ENCODE peak calls at places on chromosomes 4 and X, in four cellular contexts. One of them, this sample, is unnamed.

GRCh38 chr4:170423137-170423536 is 333.4 kb upstream of the AADAT start:
- DNase-seq in activated T-helper 9 cell treated with anti-CD3 and anti-CD28 coated beads, Interleukin-2, amount 50 U/mL, for 16 hours: no peak
- DNase-seq in activated CD4-positive, alpha-beta T cell treated with anti-CD3 and anti-CD28 coated beads, Interleukin-2, amount 50 U/mL, for 24 hours: no peak
- DNase-seq in T-helper 2 cell: no peak
- DNase-seq in this sample: no peak

GRCh38 chrX:42678133-42678532 is 99.8 kb downstream of the PPP1R2C start:
- DNase-seq in T-helper 2 cell: no peak
- DNase-seq in activated CD4-positive, alpha-beta T cell treated with anti-CD3 and anti-CD28 coated beads, Interleukin-2, amount 50 U/mL, for 24 hours: no peak
- DNase-seq in activated T-helper 9 cell treated with anti-CD3 and anti-CD28 coated beads, Interleukin-2, amount 50 U/mL, for 16 hours: no peak
- DNase-seq in this sample: no peak

GRCh38 chr4:102578270-102578669 is 77.1 kb downstream of the NFKB1 start:
- DNase-seq in activated CD4-positive, alpha-beta T cell treated with anti-CD3 and anti-CD28 coated beads, Interleukin-2, amount 50 U/mL, for 24 hours: no peak
- DNase-seq in activated T-helper 9 cell treated with anti-CD3 and anti-CD28 coated beads, Interleukin-2, amount 50 U/mL, for 16 hours: no peak
- DNase-seq in T-helper 2 cell: no peak
- DNase-seq in this sample: no peak

GRCh38 chr4:142549726-142550463 is 296.2 kb downstream of the INPP4B start:
- DNase-seq in T-helper 2 cell: no peak
- DNase-seq in activated T-helper 9 cell treated with anti-CD3 and anti-CD28 coated beads, Interleukin-2, amount 50 U/mL, for 16 hours: no peak
- DNase-seq in activated CD4-positive, alpha-beta T cell treated with anti-CD3 and anti-CD28 coated beads, Interleukin-2, amount 50 U/mL, for 24 hours: no peak
- DNase-seq in this sample: no peak

GRCh38 chrX:94107981-94108380 is 434.0 kb downstream of the FAM133A start:
- DNase-seq in T-helper 2 cell: no peak
- DNase-seq in activated T-helper 9 cell treated with anti-CD3 and anti-CD28 coated beads, Interleukin-2, amount 50 U/mL, for 16 hours: no peak
- DNase-seq in activated CD4-positive, alpha-beta T cell treated with anti-CD3 and anti-CD28 coated beads, Interleukin-2, amount 50 U/mL, for 24 hours: no peak
- DNase-seq in this sample: no peak

GRCh38 chr4:6349896-6350295 is 80.2 kb downstream of the WFS1 start:
- DNase-seq in T-helper 2 cell: no peak
- DNase-seq in activated CD4-positive, alpha-beta T cell treated with anti-CD3 and anti-CD28 coated beads, Interleukin-2, amount 50 U/mL, for 24 hours: no peak
- DNase-seq in activated T-helper 9 cell treated with anti-CD3 and anti-CD28 coated beads, Interleukin-2, amount 50 U/mL, for 16 hours: no peak
- DNase-seq in this sample: no peak

GRCh38 chrX:51568586-51568985 is 50.1 kb downstream of the CENPVL3 start:
- DNase-seq in T-helper 2 cell: no peak
- DNase-seq in activated T-helper 9 cell treated with anti-CD3 and anti-CD28 coated beads, Interleukin-2, amount 50 U/mL, for 16 hours: no peak
- DNase-seq in activated CD4-positive, alpha-beta T cell treated with anti-CD3 and anti-CD28 coated beads, Interleukin-2, amount 50 U/mL, for 24 hours: no peak
- DNase-seq in this sample: no peak

GRCh38 chrX:155065035-155065734 is 5.8 kb downstream of the CMC4 start:
- DNase-seq in T-helper 2 cell: no peak
- DNase-seq in activated T-helper 9 cell treated with anti-CD3 and anti-CD28 coated beads, Interleukin-2, amount 50 U/mL, for 16 hours: no peak
- DNase-seq in activated CD4-positive, alpha-beta T cell treated with anti-CD3 and anti-CD28 coated beads, Interleukin-2, amount 50 U/mL, for 24 hours: no peak
- DNase-seq in this sample: no peak

GRCh38 chr4:71944956-71945355 is 86.8 kb upstream of the NPFFR2 start:
- DNase-seq in activated CD4-positive, alpha-beta T cell treated with anti-CD3 and anti-CD28 coated beads, Interleukin-2, amount 50 U/mL, for 24 hours: no peak
- DNase-seq in T-helper 2 cell: no peak
- DNase-seq in activated T-helper 9 cell treated with anti-CD3 and anti-CD28 coated beads, Interleukin-2, amount 50 U/mL, for 16 hours: no peak
- DNase-seq in this sample: no peak

GRCh38 chr4:185772391-185773093 is 39.5 kb downstream of the SORBS2 start:
- DNase-seq in T-helper 2 cell: no peak
- DNase-seq in activated CD4-positive, alpha-beta T cell treated with anti-CD3 and anti-CD28 coated beads, Interleukin-2, amount 50 U/mL, for 24 hours: no peak
- DNase-seq in activated T-helper 9 cell treated with anti-CD3 and anti-CD28 coated beads, Interleukin-2, amount 50 U/mL, for 16 hours: no peak
- DNase-seq in this sample: no peak

GRCh38 chr4:38319456-38320348 is 344.3 kb upstream of the KLF3 start:
- DNase-seq in activated CD4-positive, alpha-beta T cell treated with anti-CD3 and anti-CD28 coated beads, Interleukin-2, amount 50 U/mL, for 24 hours: peak; percentile 94
- DNase-seq in T-helper 2 cell: peak; percentile 77
- DNase-seq in activated T-helper 9 cell treated with anti-CD3 and anti-CD28 coated beads, Interleukin-2, amount 50 U/mL, for 16 hours: peak; percentile 86
- DNase-seq in this sample: peak; percentile 82

GRCh38 chr4:83108101-83108861 is 6.2 kb downstream of the PLAC8 start:
- DNase-seq in T-helper 2 cell: no peak
- DNase-seq in activated T-helper 9 cell treated with anti-CD3 and anti-CD28 coated beads, Interleukin-2, amount 50 U/mL, for 16 hours: no peak
- DNase-seq in activated CD4-positive, alpha-beta T cell treated with anti-CD3 and anti-CD28 coated beads, Interleukin-2, amount 50 U/mL, for 24 hours: no peak
- DNase-seq in this sample: no peak

GRCh38 chr4:31366041-31366440 is 645.9 kb downstream of the PCDH7 start:
- DNase-seq in activated T-helper 9 cell treated with anti-CD3 and anti-CD28 coated beads, Interleukin-2, amount 50 U/mL, for 16 hours: no peak
- DNase-seq in T-helper 2 cell: no peak
- DNase-seq in activated CD4-positive, alpha-beta T cell treated with anti-CD3 and anti-CD28 coated beads, Interleukin-2, amount 50 U/mL, for 24 hours: no peak
- DNase-seq in this sample: no peak

GRCh38 chr4:8340721-8341680 is 71.4 kb downstream of the HTRA3 start:
- DNase-seq in T-helper 2 cell: no peak
- DNase-seq in activated T-helper 9 cell treated with anti-CD3 and anti-CD28 coated beads, Interleukin-2, amount 50 U/mL, for 16 hours: no peak
- DNase-seq in activated CD4-positive, alpha-beta T cell treated with anti-CD3 and anti-CD28 coated beads, Interleukin-2, amount 50 U/mL, for 24 hours: no peak
- DNase-seq in this sample: peak; percentile 58

GRCh38 chrX:41561045-41561444 is 113.9 kb downstream of the NYX start:
- DNase-seq in T-helper 2 cell: no peak
- DNase-seq in activated T-helper 9 cell treated with anti-CD3 and anti-CD28 coated beads, Interleukin-2, amount 50 U/mL, for 16 hours: no peak
- DNase-seq in activated CD4-positive, alpha-beta T cell treated with anti-CD3 and anti-CD28 coated beads, Interleukin-2, amount 50 U/mL, for 24 hours: no peak
- DNase-seq in this sample: no peak

GRCh38 chr4:112327950-112328349 is 30.8 kb downstream of the ALPK1 start:
- DNase-seq in activated CD4-positive, alpha-beta T cell treated with anti-CD3 and anti-CD28 coated beads, Interleukin-2, amount 50 U/mL, for 24 hours: no peak
- DNase-seq in activated T-helper 9 cell treated with anti-CD3 and anti-CD28 coated beads, Interleukin-2, amount 50 U/mL, for 16 hours: no peak
- DNase-seq in T-helper 2 cell: no peak
- DNase-seq in this sample: no peak

GRCh38 chr4:76420901-76421581 is at the start of gene CCDC158:
- DNase-seq in activated T-helper 9 cell treated with anti-CD3 and anti-CD28 coated beads, Interleukin-2, amount 50 U/mL, for 16 hours: no peak
- DNase-seq in activated CD4-positive, alpha-beta T cell treated with anti-CD3 and anti-CD28 coated beads, Interleukin-2, amount 50 U/mL, for 24 hours: no peak
- DNase-seq in T-helper 2 cell: no peak
- DNase-seq in this sample: no peak

GRCh38 chr4:155967098-155967497 is 13.4 kb upstream of the CTSO start:
- DNase-seq in activated T-helper 9 cell treated with anti-CD3 and anti-CD28 coated beads, Interleukin-2, amount 50 U/mL, for 16 hours: no peak
- DNase-seq in activated CD4-positive, alpha-beta T cell treated with anti-CD3 and anti-CD28 coated beads, Interleukin-2, amount 50 U/mL, for 24 hours: no peak
- DNase-seq in T-helper 2 cell: no peak
- DNase-seq in this sample: no peak

GRCh38 chrX:13506574-13506973 is 62.8 kb upstream of the EGFL6 start:
- DNase-seq in activated T-helper 9 cell treated with anti-CD3 and anti-CD28 coated beads, Interleukin-2, amount 50 U/mL, for 16 hours: peak; percentile 10
- DNase-seq in activated CD4-positive, alpha-beta T cell treated with anti-CD3 and anti-CD28 coated beads, Interleukin-2, amount 50 U/mL, for 24 hours: peak; percentile 15
- DNase-seq in T-helper 2 cell: peak; percentile 13
- DNase-seq in this sample: no peak

GRCh38 chr4:26218677-26219181 is 102.1 kb upstream of the RBPJ start:
- DNase-seq in activated T-helper 9 cell treated with anti-CD3 and anti-CD28 coated beads, Interleukin-2, amount 50 U/mL, for 16 hours: no peak
- DNase-seq in activated CD4-positive, alpha-beta T cell treated with anti-CD3 and anti-CD28 coated beads, Interleukin-2, amount 50 U/mL, for 24 hours: no peak
- DNase-seq in T-helper 2 cell: no peak
- DNase-seq in this sample: no peak

GRCh38 chrX:114650351-114650750 is 66.5 kb downstream of the HTR2C start:
- DNase-seq in activated CD4-positive, alpha-beta T cell treated with anti-CD3 and anti-CD28 coated beads, Interleukin-2, amount 50 U/mL, for 24 hours: no peak
- DNase-seq in activated T-helper 9 cell treated with anti-CD3 and anti-CD28 coated beads, Interleukin-2, amount 50 U/mL, for 16 hours: no peak
- DNase-seq in T-helper 2 cell: no peak
- DNase-seq in this sample: no peak

GRCh38 chr4:183348706-183349659 is 26.8 kb upstream of the CLDN24 start:
- DNase-seq in activated T-helper 9 cell treated with anti-CD3 and anti-CD28 coated beads, Interleukin-2, amount 50 U/mL, for 16 hours: peak; percentile 9
- DNase-seq in activated CD4-positive, alpha-beta T cell treated with anti-CD3 and anti-CD28 coated beads, Interleukin-2, amount 50 U/mL, for 24 hours: no peak
- DNase-seq in T-helper 2 cell: no peak
- DNase-seq in this sample: no peak

GRCh38 chr4:120842046-120842445 is 80.5 kb downstream of the PRDM5 start:
- DNase-seq in T-helper 2 cell: no peak
- DNase-seq in activated T-helper 9 cell treated with anti-CD3 and anti-CD28 coated beads, Interleukin-2, amount 50 U/mL, for 16 hours: no peak
- DNase-seq in activated CD4-positive, alpha-beta T cell treated with anti-CD3 and anti-CD28 coated beads, Interleukin-2, amount 50 U/mL, for 24 hours: no peak
- DNase-seq in this sample: no peak

GRCh38 chr4:71009796-71010588 is 16.5 kb downstream of the DCK start:
- DNase-seq in activated T-helper 9 cell treated with anti-CD3 and anti-CD28 coated beads, Interleukin-2, amount 50 U/mL, for 16 hours: no peak
- DNase-seq in T-helper 2 cell: no peak
- DNase-seq in activated CD4-positive, alpha-beta T cell treated with anti-CD3 and anti-CD28 coated beads, Interleukin-2, amount 50 U/mL, for 24 hours: no peak
- DNase-seq in this sample: no peak

GRCh38 chrX:39491548-39492297 is 606.0 kb downstream of the BCOR start:
- DNase-seq in T-helper 2 cell: no peak
- DNase-seq in activated CD4-positive, alpha-beta T cell treated with anti-CD3 and anti-CD28 coated beads, Interleukin-2, amount 50 U/mL, for 24 hours: peak; percentile 4
- DNase-seq in activated T-helper 9 cell treated with anti-CD3 and anti-CD28 coated beads, Interleukin-2, amount 50 U/mL, for 16 hours: peak; percentile 10
- DNase-seq in this sample: no peak

GRCh38 chrX:72203421-72203820 is 21.9 kb downstream of the PIN4 start:
- DNase-seq in T-helper 2 cell: no peak
- DNase-seq in activated CD4-positive, alpha-beta T cell treated with anti-CD3 and anti-CD28 coated beads, Interleukin-2, amount 50 U/mL, for 24 hours: no peak
- DNase-seq in activated T-helper 9 cell treated with anti-CD3 and anti-CD28 coated beads, Interleukin-2, amount 50 U/mL, for 16 hours: no peak
- DNase-seq in this sample: no peak

GRCh38 chrX:41265615-41266014 is 68.3 kb upstream of the DDX3X start:
- DNase-seq in activated T-helper 9 cell treated with anti-CD3 and anti-CD28 coated beads, Interleukin-2, amount 50 U/mL, for 16 hours: peak; percentile 16
- DNase-seq in T-helper 2 cell: no peak
- DNase-seq in activated CD4-positive, alpha-beta T cell treated with anti-CD3 and anti-CD28 coated beads, Interleukin-2, amount 50 U/mL, for 24 hours: no peak
- DNase-seq in this sample: peak; percentile 56

GRCh38 chr4:25635501-25635900 is 20.1 kb upstream of the SLC34A2 start:
- DNase-seq in activated T-helper 9 cell treated with anti-CD3 and anti-CD28 coated beads, Interleukin-2, amount 50 U/mL, for 16 hours: no peak
- DNase-seq in T-helper 2 cell: no peak
- DNase-seq in activated CD4-positive, alpha-beta T cell treated with anti-CD3 and anti-CD28 coated beads, Interleukin-2, amount 50 U/mL, for 24 hours: no peak
- DNase-seq in this sample: no peak

GRCh38 chr4:155707251-155707650 is 40.6 kb downstream of the GUCY1A1 start:
- DNase-seq in activated CD4-positive, alpha-beta T cell treated with anti-CD3 and anti-CD28 coated beads, Interleukin-2, amount 50 U/mL, for 24 hours: no peak
- DNase-seq in T-helper 2 cell: no peak
- DNase-seq in activated T-helper 9 cell treated with anti-CD3 and anti-CD28 coated beads, Interleukin-2, amount 50 U/mL, for 16 hours: no peak
- DNase-seq in this sample: no peak

GRCh38 chrX:104045642-104046041 is 5.9 kb downstream of the H2BW2 start:
- DNase-seq in activated CD4-positive, alpha-beta T cell treated with anti-CD3 and anti-CD28 coated beads, Interleukin-2, amount 50 U/mL, for 24 hours: no peak
- DNase-seq in activated T-helper 9 cell treated with anti-CD3 and anti-CD28 coated beads, Interleukin-2, amount 50 U/mL, for 16 hours: no peak
- DNase-seq in T-helper 2 cell: no peak
- DNase-seq in this sample: no peak

GRCh38 chrX:107978707-107979307 is 3.4 kb downstream of the TEX13B start:
- DNase-seq in T-helper 2 cell: no peak
- DNase-seq in activated CD4-positive, alpha-beta T cell treated with anti-CD3 and anti-CD28 coated beads, Interleukin-2, amount 50 U/mL, for 24 hours: no peak
- DNase-seq in activated T-helper 9 cell treated with anti-CD3 and anti-CD28 coated beads, Interleukin-2, amount 50 U/mL, for 16 hours: no peak
- DNase-seq in this sample: no peak

GRCh38 chrX:56233682-56234081 is 1.5 kb downstream of the KLF8 start:
- DNase-seq in activated T-helper 9 cell treated with anti-CD3 and anti-CD28 coated beads, Interleukin-2, amount 50 U/mL, for 16 hours: no peak
- DNase-seq in T-helper 2 cell: no peak
- DNase-seq in activated CD4-positive, alpha-beta T cell treated with anti-CD3 and anti-CD28 coated beads, Interleukin-2, amount 50 U/mL, for 24 hours: no peak
- DNase-seq in this sample: no peak

GRCh38 chrX:13932416-13932815 is 97.3 kb downstream of the GEMIN8 start:
- DNase-seq in activated CD4-positive, alpha-beta T cell treated with anti-CD3 and anti-CD28 coated beads, Interleukin-2, amount 50 U/mL, for 24 hours: no peak
- DNase-seq in T-helper 2 cell: no peak
- DNase-seq in activated T-helper 9 cell treated with anti-CD3 and anti-CD28 coated beads, Interleukin-2, amount 50 U/mL, for 16 hours: no peak
- DNase-seq in this sample: no peak

GRCh38 chr4:65791111-65791806 is 121.0 kb upstream of the EPHA5 start:
- DNase-seq in activated T-helper 9 cell treated with anti-CD3 and anti-CD28 coated beads, Interleukin-2, amount 50 U/mL, for 16 hours: no peak
- DNase-seq in T-helper 2 cell: no peak
- DNase-seq in activated CD4-positive, alpha-beta T cell treated with anti-CD3 and anti-CD28 coated beads, Interleukin-2, amount 50 U/mL, for 24 hours: no peak
- DNase-seq in this sample: no peak

GRCh38 chrX:10208953-10209352 is 52.2 kb downstream of the CLCN4 start:
- DNase-seq in activated T-helper 9 cell treated with anti-CD3 and anti-CD28 coated beads, Interleukin-2, amount 50 U/mL, for 16 hours: no peak
- DNase-seq in T-helper 2 cell: no peak
- DNase-seq in activated CD4-positive, alpha-beta T cell treated with anti-CD3 and anti-CD28 coated beads, Interleukin-2, amount 50 U/mL, for 24 hours: no peak
- DNase-seq in this sample: no peak

GRCh38 chr4:2255501-2256155 is 6.3 kb downstream of the MXD4 start:
- DNase-seq in activated CD4-positive, alpha-beta T cell treated with anti-CD3 and anti-CD28 coated beads, Interleukin-2, amount 50 U/mL, for 24 hours: no peak
- DNase-seq in activated T-helper 9 cell treated with anti-CD3 and anti-CD28 coated beads, Interleukin-2, amount 50 U/mL, for 16 hours: no peak
- DNase-seq in T-helper 2 cell: no peak
- DNase-seq in this sample: peak; percentile 46

This sample was measured in dorsolateral prefrontal cortex.